ENCODE peak calls at places on chromosome 16, in five cellular contexts. One of them, this sample, is unnamed. For H3K4me1, the result is how much of the 10 kb centered on the place peaks cover.

GRCh38 chr16:85029413-85029794 is 1.8 kb downstream of the KIAA0513 start:
- DNase-seq in neural progenitor cell: no peak
- DNase-seq in pancreas: no peak
- DNase-seq in stomach: no peak
- DNase-seq in PC-9: peak
- DNase-seq in this sample: peak

GRCh38 chr16:1283996-1284592 is 25.3 kb upstream of the UBE2I start:
- DNase-seq in neural progenitor cell: no peak
- DNase-seq in pancreas: no peak
- DNase-seq in stomach: no peak
- DNase-seq in PC-9: no peak
- DNase-seq in this sample: no peak

GRCh38 chr16:76059186-76059585 is 218.0 kb upstream of the CNTNAP4 start:
- DNase-seq in neural progenitor cell: no peak
- DNase-seq in pancreas: no peak
- DNase-seq in stomach: no peak
- DNase-seq in PC-9: no peak
- DNase-seq in this sample: no peak

GRCh38 chr16:89035698-89036570 is 57.7 kb upstream of the ACSF3 start:
- DNase-seq in neural progenitor cell: no peak
- DNase-seq in pancreas: peak
- DNase-seq in stomach: no peak
- DNase-seq in PC-9: no peak
- DNase-seq in this sample: no peak

GRCh38 chr16:24524855-24525652 is 14.3 kb upstream of the RBBP6 start:
- DNase-seq in neural progenitor cell: no peak
- DNase-seq in pancreas: no peak
- DNase-seq in stomach: no peak
- DNase-seq in PC-9: peak
- DNase-seq in this sample: no peak

GRCh38 chr16:3094289-3095027 is 4.6 kb downstream of the ZSCAN10 start:
- DNase-seq in neural progenitor cell: peak
- DNase-seq in pancreas: no peak
- DNase-seq in stomach: peak
- DNase-seq in PC-9: no peak
- DNase-seq in this sample: peak

GRCh38 chr16:11328172-11329079 is 16.8 kb upstream of the RMI2 start:
- DNase-seq in neural progenitor cell: peak
- DNase-seq in pancreas: no peak
- DNase-seq in stomach: peak
- DNase-seq in PC-9: peak
- DNase-seq in this sample: peak

GRCh38 chr16:80546249-80546648 is 5.5 kb downstream of the DYNLRB2 start:
- DNase-seq in neural progenitor cell: no peak
- DNase-seq in pancreas: no peak
- DNase-seq in stomach: no peak
- DNase-seq in PC-9: no peak
- DNase-seq in this sample: no peak

GRCh38 chr16:87855852-87856715 is 13.2 kb downstream of the SLC7A5 start:
- DNase-seq in neural progenitor cell: no peak
- DNase-seq in pancreas: peak
- DNase-seq in stomach: peak
- DNase-seq in PC-9: no peak
- DNase-seq in this sample: no peak

GRCh38 chr16:1392826-1393225 is 21.7 kb downstream of the UNKL start:
- DNase-seq in neural progenitor cell: no peak
- DNase-seq in pancreas: no peak
- DNase-seq in stomach: no peak
- DNase-seq in PC-9: no peak
- DNase-seq in this sample: no peak

GRCh38 chr16:80938035-80938927 is 68.4 kb downstream of the CMC2 start:
- DNase-seq in neural progenitor cell: peak
- DNase-seq in pancreas: no peak
- DNase-seq in stomach: no peak
- DNase-seq in PC-9: no peak
- DNase-seq in this sample: peak

GRCh38 chr16:1333149-1333812 is at the start of gene BAIAP3:
- DNase-seq in neural progenitor cell: peak
- DNase-seq in pancreas: peak
- DNase-seq in stomach: peak
- DNase-seq in PC-9: no peak
- DNase-seq in this sample: no peak

GRCh38 chr16:50425044-50425443 is 56.3 kb upstream of the BRD7 start:
- DNase-seq in neural progenitor cell: no peak
- DNase-seq in pancreas: no peak
- DNase-seq in stomach: no peak
- DNase-seq in PC-9: no peak
- DNase-seq in this sample: no peak

GRCh38 chr16:57679768-57680167 is 11.7 kb downstream of the ADGRG3 start:
- DNase-seq in neural progenitor cell: no peak
- DNase-seq in pancreas: no peak
- DNase-seq in stomach: no peak
- DNase-seq in PC-9: no peak
- DNase-seq in this sample: no peak

GRCh38 chr16:57679016-57679415 is 10.9 kb downstream of the ADGRG3 start:
- DNase-seq in neural progenitor cell: no peak
- DNase-seq in pancreas: no peak
- DNase-seq in stomach: no peak
- DNase-seq in PC-9: no peak
- DNase-seq in this sample: no peak

GRCh38 chr16:57675752-57676623 is 7.9 kb downstream of the ADGRG3 start:
- DNase-seq in neural progenitor cell: peak
- DNase-seq in pancreas: no peak
- DNase-seq in stomach: no peak
- DNase-seq in PC-9: no peak
- DNase-seq in this sample: no peak

GRCh38 chr16:57677622-57678369 is 9.7 kb downstream of the ADGRG3 start:
- DNase-seq in neural progenitor cell: no peak
- DNase-seq in pancreas: peak
- DNase-seq in stomach: peak
- DNase-seq in PC-9: peak
- DNase-seq in this sample: no peak

DNA sequence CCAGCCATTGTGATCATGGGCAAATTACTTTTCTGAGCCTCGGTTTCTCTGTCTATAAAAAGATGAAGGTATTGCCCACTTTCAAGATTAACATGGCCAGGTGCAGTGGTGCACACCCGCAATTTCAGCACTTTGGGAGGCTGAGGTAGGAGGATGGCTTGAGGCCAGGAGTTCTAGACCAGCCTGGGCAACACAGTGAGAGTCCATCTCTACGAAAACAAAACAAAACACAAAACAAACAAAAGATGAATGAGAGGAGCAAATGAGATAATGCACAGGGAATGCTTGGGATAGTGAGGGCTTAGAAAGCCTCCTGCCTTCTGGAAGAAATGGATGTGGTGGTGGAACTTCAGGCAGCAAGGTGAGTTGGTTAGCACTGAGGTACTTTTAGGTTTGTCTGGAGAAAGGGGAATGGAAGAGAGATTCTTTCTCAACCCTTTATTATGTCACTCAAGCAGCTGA is 8.5 kb downstream of the ADGRG3 start:
- DNase-seq in neural progenitor cell: no peak
- DNase-seq in pancreas: no peak
- DNase-seq in stomach: no peak
- DNase-seq in PC-9: no peak
- DNase-seq in this sample: no peak
- H3K27ac ChIP-seq in neural progenitor cell: no peak
- H3K27ac ChIP-seq in pancreas: no peak
- H3K27ac ChIP-seq in stomach: no peak
- H3K27ac ChIP-seq in PC-9: no peak
- H3K27ac ChIP-seq in this sample: no peak

DNA sequence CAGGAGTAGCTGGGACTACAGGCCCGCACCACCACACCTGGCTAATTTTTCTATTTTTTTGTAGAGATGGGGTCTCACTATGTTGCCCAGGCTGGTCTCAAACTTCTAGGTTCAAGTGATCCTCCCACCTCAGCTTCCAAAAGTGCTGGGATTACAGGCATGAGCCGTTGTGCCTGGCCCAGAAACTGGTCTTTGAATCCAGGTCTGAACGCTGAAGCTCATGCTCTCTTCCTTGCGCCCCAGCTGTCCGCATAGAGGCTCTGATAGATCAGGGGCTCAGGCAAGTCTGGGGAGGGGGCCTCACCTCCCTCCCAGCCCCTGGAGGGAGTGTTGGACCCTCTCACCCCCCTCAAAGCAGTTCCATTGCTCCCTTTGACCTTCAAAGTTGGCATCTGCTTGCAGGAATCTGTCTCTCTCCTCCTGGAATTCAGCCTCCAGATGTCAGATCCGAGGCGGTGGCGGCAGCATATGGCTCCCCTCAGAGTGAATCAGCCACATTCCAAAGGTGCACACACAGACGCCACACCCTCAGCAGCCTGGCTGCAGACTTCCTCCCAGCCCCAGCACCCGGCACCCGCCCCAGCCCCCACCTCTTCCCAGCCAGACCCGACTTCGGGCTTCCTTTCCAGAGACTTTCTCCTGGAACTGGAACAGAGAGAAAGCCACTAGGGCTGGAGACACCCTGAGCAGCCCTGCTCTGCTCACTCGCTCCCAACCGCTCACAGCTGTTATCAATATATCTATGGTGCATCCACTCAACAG is 16.9 kb upstream of the GLIS2 start:
- DNase-seq in neural progenitor cell: peak
- DNase-seq in pancreas: no peak
- DNase-seq in stomach: peak
- DNase-seq in PC-9: peak
- DNase-seq in this sample: peak
- H3K4me1 ChIP-seq in neural progenitor cell: under half
- H3K4me1 ChIP-seq in pancreas: under half
- H3K4me1 ChIP-seq in stomach: under half
- H3K4me1 ChIP-seq in PC-9: under half
- H3K4me1 ChIP-seq in this sample: under half

GRCh38 chr16:78098087-78098486 is 1.4 kb upstream of the WWOX start:
- DNase-seq in neural progenitor cell: no peak
- DNase-seq in pancreas: no peak
- DNase-seq in stomach: no peak
- DNase-seq in PC-9: no peak
- DNase-seq in this sample: no peak
- H3K27ac ChIP-seq in neural progenitor cell: no peak
- H3K27ac ChIP-seq in pancreas: no peak
- H3K27ac ChIP-seq in stomach: no peak
- H3K27ac ChIP-seq in PC-9: no peak
- H3K27ac ChIP-seq in this sample: no peak

DNA sequence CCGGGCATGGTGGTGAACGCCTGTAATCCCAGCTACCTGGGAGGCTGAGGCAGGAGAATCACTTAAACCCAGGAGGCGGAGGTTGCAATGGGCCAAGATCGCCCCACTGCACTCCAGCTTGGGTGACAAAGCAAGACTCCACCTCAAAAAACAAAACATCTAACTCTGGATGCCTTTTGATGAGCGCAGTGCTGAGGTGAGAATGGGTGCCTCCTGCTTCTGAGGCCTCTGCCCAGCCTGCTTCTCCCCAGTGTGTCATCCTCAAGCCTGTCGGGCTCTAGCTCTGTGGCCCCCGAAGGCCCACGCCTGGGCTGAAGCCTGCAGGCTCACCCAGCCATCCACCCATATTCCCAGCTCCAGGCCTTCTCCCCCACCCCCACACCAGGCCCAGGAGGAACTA is 10.5 kb upstream of the MTSS2 start:
- DNase-seq in neural progenitor cell: no peak
- DNase-seq in pancreas: no peak
- DNase-seq in stomach: no peak
- DNase-seq in PC-9: no peak
- DNase-seq in this sample: no peak
- H3K4me1 ChIP-seq in neural progenitor cell: under half
- H3K4me1 ChIP-seq in pancreas: under half
- H3K4me1 ChIP-seq in stomach: half or more
- H3K4me1 ChIP-seq in PC-9: half or more
- H3K4me1 ChIP-seq in this sample: half or more